ENCODE peak calls at places on chromosome 9, in ten cellular contexts. I is A549, A is heart left ventricle, K is GM12865, S is hepatocyte, Y is upper lobe of right lung, X is fibroblast of villous mesenchyme, R is cardiac muscle cell, O is foreskin fibroblast, E is ovary. Z is an unnamed sample.

GRCh38 chr9:32738501-32739172 is 44.7 kb upstream of the TMEM215 start:
- DNase-seq in S (no peak), X (no peak), A (no peak), I (peak; percentile 4), Y (no peak), R (no peak), E (no peak), O (no peak), K (no peak), Z (no peak)

GRCh38 chr9:134268308-134268724 is 57.9 kb upstream of the RXRA start:
- DNase-seq in I (no peak), S (no peak), Y (no peak), E (no peak), R (no peak), X (no peak), O (no peak), K (peak; percentile 89), A (no peak), Z (no peak)

GRCh38 chr9:2640570-2640969 is 19.0 kb downstream of the VLDLR start:
- DNase-seq in E (no peak), A (no peak), K (no peak), Y (no peak), O (no peak), S (no peak), X (no peak), R (no peak), I (no peak), Z (no peak)

GRCh38 chr9:78054180-78054579 is 22.6 kb upstream of the GNAQ start:
- DNase-seq in R (no peak), I (no peak), S (no peak), A (no peak), E (no peak), K (no peak), X (no peak), O (no peak), Y (no peak), Z (no peak)

GRCh38 chr9:114300153-114300845 is 22.6 kb upstream of the ORM1 start:
- DNase-seq in A (peak; percentile 9), K (no peak), E (peak; percentile 13), O (no peak), S (no peak), X (no peak), I (no peak), Y (peak; percentile 57), R (no peak), Z (no peak)

GRCh38 chr9:91606255-91606995 is 182.8 kb upstream of the NFIL3 start:
- DNase-seq in X (no peak), S (no peak), I (no peak), K (no peak), E (no peak), R (no peak), O (no peak), A (no peak), Y (no peak), Z (no peak)

GRCh38 chr9:101480386-101480785 is 44.8 kb upstream of the ALDOB start:
- DNase-seq in E (no peak), Y (no peak), A (no peak), I (no peak), X (no peak), O (no peak), S (no peak), K (no peak), R (no peak), Z (no peak)

GRCh38 chr9:36818242-36818938 is 215.7 kb downstream of the PAX5 start:
- DNase-seq in A (no peak), Y (no peak), E (peak; percentile 32), K (no peak), R (peak; percentile 6), X (no peak), I (no peak), S (no peak), O (peak; percentile 16), Z (no peak)

GRCh38 chr9:20358201-20358600 is 264.1 kb downstream of the MLLT3 start:
- DNase-seq in K (no peak), I (peak; percentile 44), O (peak; percentile 66), Y (no peak), X (peak; percentile 72), E (no peak), A (no peak), R (peak; percentile 56), S (peak; percentile 28), Z (peak; percentile 30)

GRCh38 chr9:129889936-129890717 is 54.9 kb downstream of the USP20 start:
- DNase-seq in I (no peak), K (peak; percentile 89), O (no peak), Y (peak; percentile 71), A (peak; percentile 39), R (no peak), S (no peak), X (no peak), E (no peak), Z (no peak)

GRCh38 chr9:18014556-18014955 is 435.7 kb downstream of the SH3GL2 start:
- DNase-seq in R (peak; percentile 58), K (no peak), O (no peak), I (no peak), A (peak; percentile 45), S (peak; percentile 19), Y (no peak), E (no peak), X (no peak), Z (no peak)

GRCh38 chr9:8858250-8859161 is 1058.9 kb upstream of the DMAC1 start:
- DNase-seq in E (peak; percentile 63), R (peak; percentile 18), Y (no peak), S (peak; percentile 20), K (no peak), O (peak; percentile 45), A (no peak), X (no peak), I (no peak), Z (no peak)

GRCh38 chr9:68710082-68710481 is 5.0 kb downstream of the PIP5K1B start:
- DNase-seq in R (no peak), I (no peak), E (no peak), A (no peak), O (no peak), X (no peak), S (no peak), Y (no peak), K (no peak), Z (no peak)

GRCh38 chr9:22141906-22142305 is 132.8 kb upstream of the CDKN2B start:
- DNase-seq in O (peak; percentile 41), R (peak; percentile 95), X (no peak), I (no peak), A (no peak), S (peak; percentile 12), Y (no peak), K (no peak), E (peak; percentile 26), Z (no peak)

GRCh38 chr9:132579427-132579798 is 3.0 kb upstream of the BARHL1 start:
- DNase-seq in A (no peak), E (no peak), X (no peak), I (no peak), R (no peak), O (no peak), Y (no peak), K (no peak), S (no peak), Z (no peak)

GRCh38 chr9:130325921-130326320 is 60.4 kb downstream of the HMCN2 start:
- DNase-seq in A (no peak), S (no peak), E (no peak), I (no peak), Y (no peak), R (no peak), X (no peak), K (no peak), O (no peak), Z (no peak)

GRCh38 chr9:119360237-119360636 is 9.0 kb downstream of the BRINP1 start:
- DNase-seq in K (no peak), A (no peak), S (no peak), I (no peak), Y (no peak), O (no peak), X (no peak), E (no peak), R (no peak), Z (no peak)

GRCh38 chr9:121736147-121736721 is 84.8 kb downstream of the DAB2IP start:
- DNase-seq in A (peak; percentile 85), O (peak; percentile 58), E (peak; percentile 90), X (peak; percentile 62), I (peak; percentile 9), R (peak; percentile 62), S (peak; percentile 84), Y (peak; percentile 91), K (no peak), Z (no peak)

GRCh38 chr9:110065527-110065926 is 142.4 kb downstream of the C9orf152 start:
- DNase-seq in R (peak; percentile 92), S (no peak), X (peak; percentile 93), A (no peak), O (peak; percentile 73), I (no peak), E (no peak), Y (no peak), K (peak; percentile 72), Z (no peak)
- H3K4me3 ChIP-seq in R (no peak overlapping the region), S (no peak overlapping the region), X (no peak overlapping the region), A (no peak overlapping the region), O (no peak overlapping the region), I (no peak overlapping the region), E (no peak overlapping the region), Y (no peak overlapping the region), K (no peak overlapping the region), Z (no peak overlapping the region)

DNA sequence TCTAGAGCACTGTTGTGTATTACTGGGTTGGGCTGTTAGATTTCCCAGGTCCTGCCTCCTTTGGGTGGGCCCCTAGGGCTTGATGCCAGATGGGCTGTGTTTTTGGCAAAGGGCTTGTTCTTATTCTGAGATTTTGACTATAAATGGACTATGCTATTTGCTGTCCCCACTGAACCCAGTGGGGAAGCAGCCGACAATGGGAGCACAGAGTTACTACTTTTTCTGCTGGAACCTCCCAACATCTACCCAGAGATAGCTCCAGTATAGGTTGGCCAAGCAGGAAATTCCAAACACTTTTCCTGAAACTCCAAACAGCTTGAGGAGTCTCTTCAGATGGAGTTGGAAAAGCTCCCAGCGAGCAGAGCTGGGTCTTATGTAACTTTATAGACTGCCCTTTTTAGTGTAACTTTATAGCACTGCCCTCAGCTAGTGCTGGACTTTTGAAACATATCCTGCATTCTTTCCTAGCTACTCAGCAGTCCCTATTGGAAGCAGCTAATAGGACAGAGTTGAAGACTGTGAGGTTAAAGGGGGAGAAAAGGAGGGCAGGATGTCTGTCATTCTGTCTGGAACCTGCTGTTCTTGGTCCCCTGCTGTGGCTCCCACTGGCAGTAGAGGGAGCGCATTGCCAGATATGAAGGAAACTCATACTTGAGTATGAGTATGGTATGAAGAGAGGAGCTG is 21.0 kb downstream of the RUSC2 start:
- DNase-seq in O (peak; percentile 96), A (peak; percentile 85), S (peak; percentile 88), X (peak; percentile 98), K (no peak), R (peak; percentile 99), Y (no peak), I (peak; percentile 97), E (peak; percentile 79), Z (peak; percentile 90)
- TF ChIP-seq CTCF in O (peak; percentile 18), A (peak; percentile 55), S (peak; percentile 29), X (peak; percentile 40), K (no peak), R (peak; percentile 34), Y (peak; percentile 38), I (peak; percentile 40), E (peak; percentile 14), Z (peak; percentile 40)

GRCh38 chr9:124260769-124261603 is 3.2 kb downstream of the NEK6 start:
- DNase-seq in A (no peak), O (peak; percentile 78), S (peak; percentile 73), X (peak; percentile 85), K (peak; percentile 75), I (peak; percentile 73), Y (no peak), E (no peak), R (peak; percentile 80), Z (no peak)
- H3K4me3 ChIP-seq in A (peak overlapping the region; percentile 79), O (peak overlapping the region; percentile 89), S (no peak overlapping the region), X (peak overlapping the region; percentile 44), K (peak overlapping the region; percentile 78), I (no peak overlapping the region), Y (peak overlapping the region; percentile 36), E (no peak overlapping the region), R (no peak overlapping the region), Z (peak overlapping the region; percentile 35)

GRCh38 chr9:38392235-38393127 is at the start of gene ALDH1B1:
- DNase-seq in I (peak; percentile 86), K (peak; percentile 87), A (peak; percentile 89), S (peak; percentile 94), R (peak; percentile 90), O (peak; percentile 97), X (peak; percentile 77), Y (peak; percentile 95), E (peak; percentile 88), Z (no peak)
- TF ChIP-seq CTCF in I (peak; percentile 32), K (peak; percentile 20), A (no peak), S (peak; percentile 37), R (peak; percentile 33), O (no peak), X (no peak), Y (no peak), E (no peak), Z (peak; percentile 21)